ENCODE peak calls at places on chromosomes 3 and 15, in five cellular contexts. D is A549, B is H1, P is HepG2, R is K562. H is an unnamed sample. For H3K4me1, the result is how much of the 10 kb centered on the place peaks cover.

GRCh38 chr3:114827495-114827894 is 319.6 kb downstream of the ZBTB20 start:
- DNase-seq in D (peak), B (peak), P (peak), R (peak), H (peak)

GRCh38 chr15:80953953-80954778 is 35.5 kb downstream of the MESD start:
- DNase-seq in D (peak), B (peak), P (peak), R (no peak), H (peak)

GRCh38 chr3:10260211-10260701 is 12.0 kb downstream of the TATDN2 start:
- DNase-seq in D (no peak), B (no peak), P (no peak), R (no peak), H (no peak)

GRCh38 chr3:126525091-126525852 is 1.3 kb downstream of the CHST13 start:
- DNase-seq in D (no peak), B (no peak), P (peak), R (no peak), H (no peak)

GRCh38 chr15:90901799-90902655 is 1.1 kb upstream of the MAN2A2 start:
- DNase-seq in D (peak), B (no peak), P (peak), R (peak), H (peak)

GRCh38 chr3:71486831-71487230 is 96.7 kb downstream of the FOXP1 start:
- DNase-seq in D (no peak), B (no peak), P (no peak), R (no peak), H (no peak)

GRCh38 chr3:24590344-24590880 is 95.8 kb upstream of the THRB start:
- DNase-seq in D (no peak), B (no peak), P (no peak), R (no peak), H (no peak)

GRCh38 chr15:74655424-74655823 is 39.8 kb downstream of the CLK3 start:
- DNase-seq in D (no peak), B (no peak), P (no peak), R (no peak), H (no peak)

GRCh38 chr15:34182942-34183341 is 27.0 kb downstream of the KATNBL1 start:
- DNase-seq in D (no peak), B (no peak), P (no peak), R (no peak), H (no peak)

GRCh38 chr3:158801696-158802398 is at the start of gene MFSD1:
- DNase-seq in D (peak), B (no peak), P (peak), R (peak), H (peak)

DNA sequence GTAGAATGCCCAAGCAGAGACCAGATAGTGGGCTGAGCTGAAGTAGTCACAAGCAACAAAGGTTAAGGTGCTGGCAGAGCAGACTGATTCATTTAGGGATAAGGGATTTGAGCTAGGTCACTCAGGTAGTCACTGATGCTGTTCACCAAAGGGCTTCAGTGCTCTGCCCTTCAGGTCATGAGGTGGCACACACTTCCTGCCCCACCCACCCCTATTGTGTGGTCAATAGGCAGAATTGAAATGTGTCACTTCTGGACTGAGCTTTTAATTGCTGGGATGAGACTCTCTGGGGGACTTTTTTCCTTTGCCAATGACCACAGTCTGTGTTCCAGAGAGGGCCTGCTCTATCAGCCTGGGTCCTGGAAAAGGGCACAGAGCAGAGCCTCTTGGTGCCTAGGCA is 2.9 kb upstream of the DIS3L start:
- DNase-seq in D (no peak), B (no peak), P (no peak), R (no peak), H (no peak)
- H3K4me1 ChIP-seq in D (under half), B (under half), P (under half), R (under half), H (under half)

GRCh38 chr15:87609474-87609873 is 647.1 kb downstream of the NTRK3 start:
- DNase-seq in D (peak), B (no peak), P (no peak), R (no peak), H (peak)
- TF ChIP-seq MAFK in D (peak), B (no peak), P (no peak), R (no peak), H (peak)

GRCh38 chr3:156617145-156617544 is 57.2 kb upstream of the TIPARP start:
- DNase-seq in D (no peak), B (no peak), P (no peak), R (no peak), H (no peak)

GRCh38 chr3:156617781-156618180 is 56.6 kb upstream of the TIPARP start:
- DNase-seq in D (no peak), B (no peak), P (no peak), R (no peak), H (no peak)

GRCh38 chr3:156619376-156619775 is 55.0 kb upstream of the TIPARP start:
- DNase-seq in D (no peak), B (no peak), P (no peak), R (no peak), H (peak)

GRCh38 chr3:156620901-156621300 is 53.5 kb upstream of the TIPARP start:
- DNase-seq in D (no peak), B (no peak), P (no peak), R (no peak), H (no peak)

GRCh38 chr3:156620260-156620659 is 54.1 kb upstream of the TIPARP start:
- DNase-seq in D (peak), B (no peak), P (peak), R (peak), H (peak)
- H3K4me1 ChIP-seq in D (under half), B (under half), P (under half), R (under half), H (under half)

GRCh38 chr3:127691494-127691893 is 18.7 kb downstream of the ABTB1 start:
- DNase-seq in D (no peak), B (no peak), P (no peak), R (no peak), H (no peak)
- TF ChIP-seq MAFK in D (no peak), B (no peak), P (no peak), R (no peak), H (no peak)